ENCODE peak calls at places on chromosomes 16 and 17, in four cellular contexts. T is WTC11, L is HepG2, U is K562. G is an unnamed sample.

GRCh38 chr17:37413875-37414519 is 7.3 kb downstream of the TADA2A start:
- DNase-seq in L (no peak), T (no peak), U (no peak), G (no peak)

GRCh38 chr17:41784207-41784744 is 2.2 kb downstream of the JUP start:
- DNase-seq in L (no peak), T (peak), U (peak), G (no peak)

GRCh38 chr17:57889892-57890856 is 40.3 kb upstream of the MRPS23 start:
- DNase-seq in T (no peak), U (no peak), L (no peak), G (no peak)

GRCh38 chr16:70391881-70392481 is 45.3 kb downstream of the DDX19A start:
- DNase-seq in L (no peak), T (no peak), U (no peak), G (no peak)

GRCh38 chr16:87831421-87832136 is 37.7 kb downstream of the SLC7A5 start:
- DNase-seq in U (no peak), L (no peak), T (no peak), G (no peak)

GRCh38 chr17:57516290-57517215 is 228.5 kb downstream of the CCDC182 start:
- DNase-seq in L (peak), U (no peak), T (no peak), G (no peak)

GRCh38 chr16:64455275-64455674 is 666.6 kb downstream of the CDH11 start:
- DNase-seq in U (no peak), L (no peak), T (no peak), G (no peak)

GRCh38 chr17:859461-860195 is 77.5 kb downstream of the MRM3 start:
- DNase-seq in T (no peak), U (no peak), L (no peak), G (no peak)

GRCh38 chr16:48223490-48223889 is 20.6 kb upstream of the LONP2 start:
- DNase-seq in L (no peak), T (no peak), U (peak), G (no peak)

GRCh38 chr17:1010586-1010985 is 13.7 kb downstream of the TIMM22 start:
- DNase-seq in L (no peak), U (peak), T (no peak), G (no peak)

GRCh38 chr16:2912330-2913199 is 834 bp downstream of the FLYWCH1 start:
- DNase-seq in T (peak), L (peak), U (peak), G (no peak)

GRCh38 chr16:70694088-70694487 is 8.2 kb upstream of the MTSS2 start:
- DNase-seq in L (no peak), U (no peak), T (peak), G (no peak)

GRCh38 chr17:76327689-76328088 is 19.6 kb upstream of the QRICH2 start:
- DNase-seq in U (no peak), L (no peak), T (no peak), G (no peak)

GRCh38 chr17:8292639-8293395 is 2.4 kb downstream of the SLC25A35 start:
- DNase-seq in T (no peak), L (no peak), U (no peak), G (no peak)

GRCh38 chr16:1145383-1146100 is 7.4 kb upstream of the CACNA1H start:
- DNase-seq in T (no peak), L (no peak), U (no peak), G (no peak)

GRCh38 chr17:79420318-79421243 is 190.3 kb downstream of the RBFOX3 start:
- DNase-seq in T (no peak), U (peak), L (no peak), G (peak)

GRCh38 chr16:12170103-12171025 is 193.8 kb downstream of the SNX29 start:
- DNase-seq in L (no peak), U (no peak), T (no peak), G (no peak)

GRCh38 chr16:52727878-52728277 is 180.9 kb upstream of the TOX3 start:
- DNase-seq in U (no peak), L (no peak), T (no peak), G (no peak)

GRCh38 chr17:19727466-19728113 is 11.2 kb upstream of the SLC47A2 start:
- DNase-seq in U (no peak), T (no peak), L (no peak), G (no peak)

GRCh38 chr17:47762733-47763132 is 29.7 kb downstream of the TBX21 start:
- DNase-seq in T (no peak), U (no peak), L (no peak), G (no peak)

GRCh38 chr16:53768593-53768992 is 64.6 kb downstream of the FTO start:
- DNase-seq in U (no peak), L (no peak), T (no peak), G (no peak)

GRCh38 chr17:47615766-47616424 is 33.8 kb upstream of the KPNB1 start:
- DNase-seq in U (peak), T (no peak), L (peak), G (peak)

GRCh38 chr17:38872671-38873385 is 3.0 kb downstream of the LASP1 start:
- DNase-seq in L (peak), T (no peak), U (no peak), G (no peak)

GRCh38 chr17:80625627-80626026 is 81.0 kb downstream of the RPTOR start:
- DNase-seq in U (no peak), T (no peak), L (no peak), G (no peak)

GRCh38 chr16:719815-720506 is 985 bp upstream of the ANTKMT start:
- DNase-seq in L (peak), T (no peak), U (peak), G (no peak)

GRCh38 chr17:28267720-28268609 is 51.0 kb upstream of the TMEM97 start:
- DNase-seq in T (no peak), U (peak), L (no peak), G (no peak)

GRCh38 chr17:10193632-10194031 is 4.8 kb downstream of the GAS7 start:
- DNase-seq in T (no peak), U (no peak), L (no peak), G (no peak)

GRCh38 chr16:65024649-65025243 is 97.1 kb downstream of the CDH11 start:
- DNase-seq in T (no peak), L (no peak), U (no peak), G (no peak)

GRCh38 chr17:58309918-58310259 is 18.7 kb downstream of the TSPOAP1 start:
- DNase-seq in U (no peak), L (no peak), T (no peak), G (no peak)

GRCh38 chr16:88982286-88983084 is 5.5 kb upstream of the CBFA2T3 start:
- DNase-seq in U (peak), T (no peak), L (no peak), G (no peak)

GRCh38 chr16:88084881-88085280 is 133.6 kb downstream of the BANP start:
- DNase-seq in T (no peak), U (no peak), L (no peak), G (no peak)

GRCh38 chr17:80720624-80721577 is 176.3 kb downstream of the RPTOR start:
- DNase-seq in U (no peak), L (no peak), T (no peak), G (no peak)

GRCh38 chr16:46727184-46727583 is 21.0 kb downstream of the MYLK3 start:
- DNase-seq in L (no peak), T (no peak), U (no peak), G (no peak)

GRCh38 chr17:38444151-38444550 is 15.9 kb downstream of the ARHGAP23 start:
- DNase-seq in L (peak), T (peak), U (peak), G (peak)

DNA sequence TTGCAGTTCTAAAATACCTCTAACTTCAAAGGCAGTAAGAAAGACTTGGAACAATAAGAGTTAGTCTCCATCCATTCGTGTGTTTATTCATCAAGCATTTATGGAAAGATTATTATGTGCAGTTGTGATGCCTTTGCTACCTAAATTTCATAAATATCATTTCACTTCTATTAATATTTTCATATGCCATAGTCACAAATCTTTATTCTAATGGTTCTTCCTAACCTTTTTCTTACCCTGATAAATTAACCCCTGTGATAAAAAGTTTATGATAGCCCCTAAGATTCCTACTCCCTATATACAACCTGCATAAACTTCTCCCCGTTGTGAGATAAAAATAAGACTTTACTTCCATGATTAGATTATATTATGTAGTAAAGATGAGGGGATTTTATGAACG is 94.9 kb downstream of the BRIP1 start:
- DNase-seq in T (no peak), U (no peak), L (no peak), G (no peak)
- TF ChIP-seq ELF4 in T (no peak), U (no peak), L (no peak), G (no peak)

GRCh38 chr17:59617141-59617757 is 2.4 kb upstream of the CLTC start:
- DNase-seq in L (no peak), T (no peak), U (no peak), G (no peak)
- TF ChIP-seq ELF4 in L (no peak), T (no peak), U (peak), G (no peak)

DNA sequence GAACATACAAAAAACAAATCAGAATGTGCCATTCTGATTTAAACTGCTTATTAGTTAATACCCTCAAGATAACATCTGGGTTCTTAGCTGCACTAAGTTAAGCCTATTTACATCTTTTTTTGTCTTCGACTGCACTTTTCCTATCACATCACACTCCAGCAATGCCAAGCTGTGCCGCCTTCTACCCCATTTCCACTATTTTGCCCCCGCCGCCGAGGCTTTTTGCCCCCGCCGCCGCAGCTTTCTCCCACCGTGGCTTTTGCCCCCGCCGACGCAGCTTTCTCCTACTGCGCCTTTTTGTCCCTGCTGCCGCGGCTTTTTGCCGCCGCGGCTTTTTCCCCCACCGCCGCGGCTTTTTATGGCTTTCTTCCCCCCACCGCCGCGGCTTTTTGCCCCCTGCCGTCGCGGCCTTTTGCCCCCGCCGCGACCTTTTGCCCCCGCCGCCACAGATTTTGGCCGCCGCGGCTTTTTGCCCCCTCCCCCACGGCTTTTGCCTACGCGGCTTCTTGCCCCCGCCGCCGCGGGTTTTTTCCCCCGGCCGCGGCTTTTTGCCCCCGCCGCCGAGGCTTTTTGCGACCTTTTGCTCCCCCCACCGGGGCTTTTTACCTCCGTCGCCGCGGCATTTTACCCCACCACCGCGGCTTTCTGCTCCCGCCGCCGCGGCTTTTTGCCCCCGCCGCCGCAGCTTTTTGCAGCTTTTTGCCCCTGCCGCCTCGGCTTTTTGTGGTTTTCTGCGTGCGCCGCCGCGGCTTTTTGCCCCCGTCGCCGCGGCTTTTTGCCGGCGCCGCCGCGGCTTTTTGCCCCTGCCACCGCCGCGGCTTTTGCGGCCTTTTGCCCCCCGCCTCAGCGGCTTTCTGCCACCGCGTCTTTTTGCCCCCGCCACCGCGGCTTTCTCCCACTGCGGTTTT is 331.4 kb upstream of the WSB1 start:
- DNase-seq in U (peak), T (no peak), L (no peak), G (no peak)
- TF ChIP-seq ELF4 in U (no peak), T (no peak), L (no peak), G (no peak)

DNA sequence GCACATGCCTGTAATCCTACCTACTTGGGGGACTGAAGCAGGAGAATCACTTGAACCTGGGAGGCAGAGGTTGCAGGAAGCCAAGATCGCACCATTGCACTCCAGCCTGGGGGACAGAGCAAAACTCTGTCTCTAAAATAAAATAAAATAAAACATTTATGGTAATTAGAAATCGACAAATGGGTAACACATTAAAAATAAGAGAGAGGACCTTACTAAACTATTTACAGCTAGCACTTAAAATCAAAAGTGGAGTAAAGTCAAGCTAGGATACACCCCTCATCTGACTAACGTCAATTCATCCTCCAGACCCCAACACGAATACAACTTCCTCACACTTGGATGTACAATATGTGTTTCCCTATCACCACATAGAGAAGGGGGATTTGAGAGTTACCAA is 27.8 kb upstream of the RHOT1 start:
- DNase-seq in U (no peak), T (no peak), L (no peak), G (no peak)
- TF ChIP-seq ELF4 in U (no peak), T (no peak), L (no peak), G (no peak)

DNA sequence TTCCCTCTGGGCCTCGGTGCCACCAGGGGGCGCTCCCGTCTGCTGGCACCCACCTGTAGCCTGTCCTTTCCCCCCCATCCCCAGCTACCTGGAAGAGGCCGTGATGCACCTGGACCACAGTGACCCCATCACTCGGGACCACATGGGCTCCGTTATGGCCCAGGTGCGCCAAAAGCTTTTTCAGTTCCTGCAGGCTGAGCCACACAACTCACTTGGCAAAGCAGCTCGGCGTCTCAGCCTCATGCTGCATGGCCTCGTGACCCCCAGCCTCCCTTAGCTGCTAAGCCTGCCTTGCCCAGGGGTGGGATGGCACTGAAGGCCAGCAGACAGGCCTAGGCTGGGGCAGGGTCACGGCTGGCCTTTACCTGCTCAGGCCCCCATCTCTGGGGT is 818 bp upstream of the NRN1L start:
- DNase-seq in T (peak), U (peak), L (peak), G (peak)
- TF ChIP-seq ELF4 in T (no peak), U (no peak), L (no peak), G (no peak)

DNA sequence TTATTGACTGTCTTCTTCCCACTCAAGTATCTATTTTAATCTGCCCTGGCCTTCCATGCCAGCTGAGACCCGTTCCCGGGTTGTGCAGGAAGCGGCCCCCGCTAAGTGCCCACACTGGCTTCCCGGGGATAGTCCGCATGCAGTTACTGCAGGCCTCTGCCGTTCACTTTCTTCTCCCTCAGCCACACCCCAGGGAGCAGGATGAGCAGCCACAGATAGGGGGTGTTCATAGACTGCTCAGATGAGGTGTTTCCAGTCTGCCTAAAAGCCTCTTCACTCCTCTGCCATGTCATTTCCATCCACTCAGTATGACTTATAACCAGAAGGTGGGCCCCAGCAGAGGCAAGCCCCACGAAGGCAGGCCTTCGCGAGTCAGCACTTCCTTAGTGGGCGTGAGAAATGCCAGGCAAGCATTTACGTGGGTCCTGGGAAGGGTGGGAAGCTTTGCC is 7.7 kb downstream of the MED9 start:
- DNase-seq in U (no peak), T (no peak), L (no peak), G (no peak)
- TF ChIP-seq ELF4 in U (no peak), T (no peak), L (no peak), G (no peak)

DNA sequence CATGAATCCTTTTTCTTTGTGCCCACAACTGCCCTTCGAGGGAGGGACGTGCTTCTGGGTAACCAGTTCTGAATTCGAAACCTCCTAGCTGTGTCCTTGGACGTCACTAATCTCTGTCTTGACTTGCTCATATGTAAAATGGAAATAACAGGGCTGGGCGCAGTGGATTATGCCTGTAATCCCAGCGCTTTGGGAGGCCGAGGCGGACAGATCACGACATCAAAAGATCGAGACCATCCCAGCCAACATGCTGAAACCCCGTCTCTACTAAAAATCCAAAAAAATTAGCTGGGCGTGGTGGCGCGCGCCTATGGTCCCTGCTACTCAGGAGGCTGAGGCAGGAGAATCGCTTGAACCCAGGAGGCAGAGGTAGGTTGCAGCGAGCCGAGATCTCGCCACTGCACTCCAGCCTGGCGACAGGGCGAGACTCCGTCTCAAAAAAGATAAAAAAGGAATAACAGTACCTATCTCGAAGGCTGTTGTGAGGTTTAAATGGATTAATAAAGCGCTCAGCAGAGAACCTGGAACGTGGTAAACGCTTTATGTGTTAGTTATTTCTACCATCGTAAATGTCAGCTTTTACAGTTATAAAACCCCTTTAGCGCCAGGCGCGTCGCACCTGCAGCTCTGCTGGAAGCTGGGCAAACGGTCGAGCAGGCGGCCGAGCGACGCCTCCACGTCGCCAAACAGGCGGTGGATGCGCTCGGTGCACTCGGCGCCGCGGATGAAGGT is 641 bp downstream of the COG8 start:
- DNase-seq in T (no peak), L (no peak), U (no peak), G (no peak)
- TF ChIP-seq ELF4 in T (no peak), L (peak), U (no peak), G (no peak)

GRCh38 chr16:85173077-85173980 is 61.1 kb upstream of the CIBAR2 start:
- DNase-seq in T (no peak), U (peak), L (no peak), G (no peak)

GRCh38 chr16:85174871-85175723 is 62.8 kb upstream of the CIBAR2 start:
- DNase-seq in T (no peak), U (no peak), L (no peak), G (no peak)

GRCh38 chr16:85172465-85173071 is 60.3 kb upstream of the CIBAR2 start:
- DNase-seq in U (peak), T (peak), L (peak), G (peak)

GRCh38 chr16:85175724-85176233 is 63.5 kb upstream of the CIBAR2 start:
- DNase-seq in L (no peak), T (no peak), U (no peak), G (no peak)

DNA sequence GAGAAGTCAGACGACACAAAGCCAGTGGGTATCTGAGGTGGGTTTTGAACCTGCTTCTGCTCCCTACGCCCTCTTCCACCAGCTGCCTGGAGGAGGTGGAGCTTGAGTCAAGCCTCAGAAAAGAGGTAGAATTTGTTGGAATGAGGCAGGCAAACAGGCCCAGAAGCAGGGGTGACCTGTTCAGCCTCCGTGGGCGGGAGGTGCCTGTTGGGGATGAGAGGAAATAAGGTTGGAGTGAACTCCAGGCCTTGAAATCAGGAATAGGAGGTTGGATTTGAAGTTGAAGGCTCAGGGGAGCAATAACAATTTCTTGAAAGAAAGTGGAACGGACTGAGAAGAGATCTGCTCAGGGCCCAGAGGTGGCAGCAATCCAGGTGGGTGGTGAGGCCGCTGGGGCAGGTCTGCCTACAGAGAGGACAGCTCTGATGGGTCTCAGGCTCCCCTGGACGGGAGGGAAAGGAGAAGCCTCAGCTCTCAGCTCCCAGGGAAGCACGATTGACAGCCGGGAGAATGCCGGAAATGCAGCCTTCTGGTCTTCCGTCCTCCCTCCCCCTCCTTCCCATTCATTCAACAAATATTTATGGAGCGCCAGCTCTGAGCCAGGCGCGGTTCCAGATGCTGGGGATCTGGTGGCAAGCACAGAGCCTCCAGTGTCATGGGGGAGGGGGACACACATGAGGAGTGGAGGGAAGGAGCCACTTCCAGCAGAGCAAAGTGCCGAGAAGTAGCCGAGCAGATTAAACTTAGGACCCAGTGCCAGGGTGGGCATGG is 61.9 kb upstream of the CIBAR2 start:
- DNase-seq in U (no peak), T (no peak), L (peak), G (no peak)
- TF ChIP-seq ELF4 in U (no peak), T (no peak), L (no peak), G (no peak)

GRCh38 chr17:32732900-32733299 is 144.0 kb downstream of the MYO1D start:
- DNase-seq in U (no peak), L (no peak), T (no peak), G (no peak)
- TF ChIP-seq ELF4 in U (no peak), L (no peak), T (no peak), G (no peak)

G was measured in HEK293T.